ENCODE peak calls at places on chromosomes 11 and 22, in seven cellular contexts. One of them, this sample, is unnamed.
A peak's percentile ranks its signal among the peaks of the same experiment; 100 is the strongest.

GRCh38 chr22:39656495-39657490 is 86.2 kb downstream of the CACNA1I start:
- DNase-seq in astrocyte of the spinal cord: no peak
- DNase-seq in substantia nigra: no peak
- DNase-seq in RCC 7860: no peak
- DNase-seq in brain microvascular endothelial cell: no peak
- DNase-seq in fibroblast of mammary gland: peak; percentile 10
- DNase-seq in fibroblast of the aortic adventitia: no peak
- DNase-seq in this sample: no peak

GRCh38 chr22:48976556-48977535 is 850.8 kb downstream of the BRD1 start:
- DNase-seq in fibroblast of mammary gland: no peak
- DNase-seq in astrocyte of the spinal cord: no peak
- DNase-seq in brain microvascular endothelial cell: no peak
- DNase-seq in substantia nigra: no peak
- DNase-seq in fibroblast of the aortic adventitia: no peak
- DNase-seq in RCC 7860: no peak
- DNase-seq in this sample: no peak

GRCh38 chr11:32231909-32232493 is 141.1 kb downstream of the RCN1 start:
- DNase-seq in astrocyte of the spinal cord: peak; percentile 16
- DNase-seq in fibroblast of the aortic adventitia: peak; percentile 24
- DNase-seq in brain microvascular endothelial cell: peak; percentile 32
- DNase-seq in RCC 7860: peak; percentile 21
- DNase-seq in substantia nigra: no peak
- DNase-seq in fibroblast of mammary gland: peak; percentile 37
- DNase-seq in this sample: peak; percentile 62

GRCh38 chr22:45934659-45935341 is 42.2 kb downstream of the WNT7B start:
- DNase-seq in astrocyte of the spinal cord: peak; percentile 92
- DNase-seq in brain microvascular endothelial cell: peak; percentile 67
- DNase-seq in fibroblast of the aortic adventitia: peak; percentile 65
- DNase-seq in substantia nigra: no peak
- DNase-seq in fibroblast of mammary gland: peak; percentile 92
- DNase-seq in RCC 7860: peak; percentile 99
- DNase-seq in this sample: peak; percentile 46

GRCh38 chr22:33922268-33922667 is 2.0 kb upstream of the LARGE1 start:
- DNase-seq in fibroblast of mammary gland: peak; percentile 9
- DNase-seq in fibroblast of the aortic adventitia: peak; percentile 34
- DNase-seq in RCC 7860: no peak
- DNase-seq in astrocyte of the spinal cord: no peak
- DNase-seq in brain microvascular endothelial cell: peak; percentile 21
- DNase-seq in substantia nigra: no peak
- DNase-seq in this sample: peak; percentile 35

GRCh38 chr11:83454674-83455073 is 168.5 kb upstream of the CCDC90B start:
- DNase-seq in fibroblast of mammary gland: no peak
- DNase-seq in astrocyte of the spinal cord: no peak
- DNase-seq in brain microvascular endothelial cell: no peak
- DNase-seq in RCC 7860: no peak
- DNase-seq in fibroblast of the aortic adventitia: no peak
- DNase-seq in substantia nigra: no peak
- DNase-seq in this sample: no peak

GRCh38 chr11:16632295-16633200 is 105.9 kb upstream of the C11orf58 start:
- DNase-seq in fibroblast of mammary gland: no peak
- DNase-seq in fibroblast of the aortic adventitia: no peak
- DNase-seq in brain microvascular endothelial cell: peak; percentile 31
- DNase-seq in substantia nigra: no peak
- DNase-seq in RCC 7860: no peak
- DNase-seq in astrocyte of the spinal cord: peak; percentile 23
- DNase-seq in this sample: peak; percentile 21

GRCh38 chr22:35480143-35480542 is 60.5 kb upstream of the RASD2 start:
- DNase-seq in fibroblast of the aortic adventitia: no peak
- DNase-seq in astrocyte of the spinal cord: peak; percentile 63
- DNase-seq in fibroblast of mammary gland: peak; percentile 47
- DNase-seq in RCC 7860: peak; percentile 92
- DNase-seq in substantia nigra: no peak
- DNase-seq in brain microvascular endothelial cell: no peak
- DNase-seq in this sample: no peak

GRCh38 chr11:67441082-67441683 is 2.1 kb downstream of the CORO1B start:
- DNase-seq in fibroblast of the aortic adventitia: no peak
- DNase-seq in substantia nigra: no peak
- DNase-seq in RCC 7860: no peak
- DNase-seq in brain microvascular endothelial cell: no peak
- DNase-seq in astrocyte of the spinal cord: no peak
- DNase-seq in fibroblast of mammary gland: no peak
- DNase-seq in this sample: no peak

GRCh38 chr11:93668171-93668570 is 6.7 kb downstream of the CEP295 start:
- DNase-seq in fibroblast of the aortic adventitia: peak; percentile 16
- DNase-seq in astrocyte of the spinal cord: peak; percentile 72
- DNase-seq in RCC 7860: no peak
- DNase-seq in substantia nigra: no peak
- DNase-seq in brain microvascular endothelial cell: no peak
- DNase-seq in fibroblast of mammary gland: peak; percentile 19
- DNase-seq in this sample: no peak

GRCh38 chr11:26028294-26028954 is 303.5 kb upstream of the ANO3 start:
- DNase-seq in fibroblast of the aortic adventitia: peak; percentile 57
- DNase-seq in fibroblast of mammary gland: peak; percentile 73
- DNase-seq in brain microvascular endothelial cell: peak; percentile 54
- DNase-seq in astrocyte of the spinal cord: peak; percentile 22
- DNase-seq in substantia nigra: no peak
- DNase-seq in RCC 7860: no peak
- DNase-seq in this sample: peak; percentile 62

GRCh38 chr11:44993971-44994705 is 43.5 kb upstream of the TP53I11 start:
- DNase-seq in substantia nigra: no peak
- DNase-seq in RCC 7860: no peak
- DNase-seq in fibroblast of mammary gland: no peak
- DNase-seq in astrocyte of the spinal cord: no peak
- DNase-seq in fibroblast of the aortic adventitia: no peak
- DNase-seq in brain microvascular endothelial cell: no peak
- DNase-seq in this sample: no peak

GRCh38 chr22:41504397-41504796 is 35.5 kb downstream of the ACO2 start:
- DNase-seq in RCC 7860: no peak
- DNase-seq in fibroblast of mammary gland: peak; percentile 83
- DNase-seq in brain microvascular endothelial cell: peak; percentile 49
- DNase-seq in astrocyte of the spinal cord: no peak
- DNase-seq in fibroblast of the aortic adventitia: peak; percentile 75
- DNase-seq in substantia nigra: no peak
- DNase-seq in this sample: no peak

GRCh38 chr22:48889209-48889830 is 938.4 kb downstream of the BRD1 start:
- DNase-seq in RCC 7860: no peak
- DNase-seq in brain microvascular endothelial cell: no peak
- DNase-seq in fibroblast of mammary gland: no peak
- DNase-seq in fibroblast of the aortic adventitia: no peak
- DNase-seq in astrocyte of the spinal cord: no peak
- DNase-seq in substantia nigra: no peak
- DNase-seq in this sample: no peak

GRCh38 chr22:44839061-44839460 is 86.7 kb downstream of the ARHGAP8 start:
- DNase-seq in astrocyte of the spinal cord: no peak
- DNase-seq in fibroblast of the aortic adventitia: no peak
- DNase-seq in RCC 7860: no peak
- DNase-seq in fibroblast of mammary gland: no peak
- DNase-seq in substantia nigra: no peak
- DNase-seq in brain microvascular endothelial cell: no peak
- DNase-seq in this sample: no peak

GRCh38 chr22:36757608-36758220 is 18.2 kb downstream of the IFT27 start:
- DNase-seq in RCC 7860: peak; percentile 35
- DNase-seq in fibroblast of the aortic adventitia: peak; percentile 68
- DNase-seq in astrocyte of the spinal cord: peak; percentile 66
- DNase-seq in brain microvascular endothelial cell: peak; percentile 61
- DNase-seq in fibroblast of mammary gland: peak; percentile 69
- DNase-seq in substantia nigra: peak; percentile 52
- DNase-seq in this sample: peak; percentile 81

GRCh38 chr11:3835100-3835485 is 5.7 kb downstream of the RHOG start:
- DNase-seq in fibroblast of the aortic adventitia: no peak
- DNase-seq in substantia nigra: no peak
- DNase-seq in fibroblast of mammary gland: peak; percentile 30
- DNase-seq in brain microvascular endothelial cell: no peak
- DNase-seq in RCC 7860: no peak
- DNase-seq in astrocyte of the spinal cord: no peak
- DNase-seq in this sample: peak; percentile 20

GRCh38 chr11:126307706-126308105 is 3.8 kb downstream of the DCPS start:
- DNase-seq in astrocyte of the spinal cord: peak; percentile 52
- DNase-seq in brain microvascular endothelial cell: peak; percentile 40
- DNase-seq in RCC 7860: no peak
- DNase-seq in fibroblast of the aortic adventitia: peak; percentile 68
- DNase-seq in fibroblast of mammary gland: peak; percentile 69
- DNase-seq in substantia nigra: no peak
- DNase-seq in this sample: peak; percentile 79

GRCh38 chr11:32382339-32383049 is 52.8 kb downstream of the WT1 start:
- DNase-seq in fibroblast of mammary gland: no peak
- DNase-seq in astrocyte of the spinal cord: no peak
- DNase-seq in fibroblast of the aortic adventitia: no peak
- DNase-seq in RCC 7860: peak; percentile 80
- DNase-seq in brain microvascular endothelial cell: no peak
- DNase-seq in substantia nigra: no peak
- DNase-seq in this sample: no peak

GRCh38 chr11:665707-666281 is 28.7 kb downstream of the DRD4 start:
- DNase-seq in astrocyte of the spinal cord: peak; percentile 24
- DNase-seq in substantia nigra: no peak
- DNase-seq in brain microvascular endothelial cell: no peak
- DNase-seq in fibroblast of the aortic adventitia: peak; percentile 59
- DNase-seq in fibroblast of mammary gland: peak; percentile 81
- DNase-seq in RCC 7860: no peak
- DNase-seq in this sample: peak; percentile 61

GRCh38 chr22:17891427-17892167 is 117.3 kb upstream of the BID start:
- DNase-seq in brain microvascular endothelial cell: no peak
- DNase-seq in fibroblast of mammary gland: no peak
- DNase-seq in astrocyte of the spinal cord: no peak
- DNase-seq in fibroblast of the aortic adventitia: no peak
- DNase-seq in RCC 7860: no peak
- DNase-seq in substantia nigra: no peak
- DNase-seq in this sample: no peak

GRCh38 chr11:13965337-13965736 is 2.8 kb downstream of the SPON1 start:
- DNase-seq in fibroblast of mammary gland: no peak
- DNase-seq in astrocyte of the spinal cord: no peak
- DNase-seq in RCC 7860: no peak
- DNase-seq in brain microvascular endothelial cell: no peak
- DNase-seq in fibroblast of the aortic adventitia: no peak
- DNase-seq in substantia nigra: no peak
- DNase-seq in this sample: no peak

GRCh38 chr11:89125298-89125697 is 52.4 kb upstream of the TYR start:
- DNase-seq in substantia nigra: no peak
- DNase-seq in astrocyte of the spinal cord: no peak
- DNase-seq in brain microvascular endothelial cell: no peak
- DNase-seq in RCC 7860: no peak
- DNase-seq in fibroblast of the aortic adventitia: no peak
- DNase-seq in fibroblast of mammary gland: no peak
- DNase-seq in this sample: no peak

GRCh38 chr11:58957922-58958321 is 18.6 kb downstream of the GLYATL1 start:
- DNase-seq in brain microvascular endothelial cell: no peak
- DNase-seq in astrocyte of the spinal cord: no peak
- DNase-seq in RCC 7860: no peak
- DNase-seq in substantia nigra: no peak
- DNase-seq in fibroblast of the aortic adventitia: peak; percentile 4
- DNase-seq in fibroblast of mammary gland: peak; percentile 6
- DNase-seq in this sample: no peak

GRCh38 chr11:50088231-50088630 is 55.6 kb downstream of the OR4C45 start:
- DNase-seq in substantia nigra: no peak
- DNase-seq in brain microvascular endothelial cell: no peak
- DNase-seq in astrocyte of the spinal cord: no peak
- DNase-seq in RCC 7860: peak; percentile 47
- DNase-seq in fibroblast of mammary gland: peak; percentile 11
- DNase-seq in fibroblast of the aortic adventitia: no peak
- DNase-seq in this sample: no peak

GRCh38 chr11:67484847-67485311 is 2.1 kb downstream of the AIP start:
- DNase-seq in substantia nigra: no peak
- DNase-seq in fibroblast of mammary gland: no peak
- DNase-seq in RCC 7860: no peak
- DNase-seq in brain microvascular endothelial cell: no peak
- DNase-seq in astrocyte of the spinal cord: no peak
- DNase-seq in fibroblast of the aortic adventitia: no peak
- DNase-seq in this sample: no peak

GRCh38 chr11:45366839-45367238 is 80.7 kb upstream of the SYT13 start:
- DNase-seq in fibroblast of mammary gland: no peak
- DNase-seq in brain microvascular endothelial cell: no peak
- DNase-seq in substantia nigra: no peak
- DNase-seq in astrocyte of the spinal cord: no peak
- DNase-seq in RCC 7860: no peak
- DNase-seq in fibroblast of the aortic adventitia: no peak
- DNase-seq in this sample: no peak

GRCh38 chr11:71566081-71566620 is 788 bp downstream of the KRTAP5-10 start:
- DNase-seq in astrocyte of the spinal cord: no peak
- DNase-seq in brain microvascular endothelial cell: no peak
- DNase-seq in substantia nigra: no peak
- DNase-seq in RCC 7860: no peak
- DNase-seq in fibroblast of the aortic adventitia: no peak
- DNase-seq in fibroblast of mammary gland: no peak
- DNase-seq in this sample: no peak

GRCh38 chr11:121451178-121451981 is 734 bp upstream of the SORL1 start:
- DNase-seq in brain microvascular endothelial cell: no peak
- DNase-seq in fibroblast of mammary gland: no peak
- DNase-seq in astrocyte of the spinal cord: no peak
- DNase-seq in fibroblast of the aortic adventitia: no peak
- DNase-seq in substantia nigra: no peak
- DNase-seq in RCC 7860: no peak
- DNase-seq in this sample: no peak

GRCh38 chr11:79080506-79080905 is 360.3 kb downstream of the TENM4 start:
- DNase-seq in RCC 7860: no peak
- DNase-seq in astrocyte of the spinal cord: no peak
- DNase-seq in fibroblast of the aortic adventitia: peak; percentile 32
- DNase-seq in substantia nigra: no peak
- DNase-seq in fibroblast of mammary gland: peak; percentile 12
- DNase-seq in brain microvascular endothelial cell: no peak
- DNase-seq in this sample: no peak

GRCh38 chr11:1873048-1873812 is 18.5 kb downstream of the PRR33 start:
- DNase-seq in fibroblast of the aortic adventitia: peak; percentile 60
- DNase-seq in astrocyte of the spinal cord: peak; percentile 57
- DNase-seq in substantia nigra: no peak
- DNase-seq in RCC 7860: peak; percentile 29
- DNase-seq in brain microvascular endothelial cell: no peak
- DNase-seq in fibroblast of mammary gland: peak; percentile 70
- DNase-seq in this sample: peak; percentile 54

GRCh38 chr22:46105494-46106278 is 44.6 kb upstream of the PPARA start:
- DNase-seq in fibroblast of mammary gland: peak; percentile 86
- DNase-seq in astrocyte of the spinal cord: peak; percentile 77
- DNase-seq in RCC 7860: peak; percentile 87
- DNase-seq in substantia nigra: no peak
- DNase-seq in fibroblast of the aortic adventitia: peak; percentile 88
- DNase-seq in brain microvascular endothelial cell: peak; percentile 27
- DNase-seq in this sample: peak; percentile 66

GRCh38 chr11:43582837-43583462 is 97.6 kb upstream of the HSD17B12 start:
- DNase-seq in fibroblast of mammary gland: no peak
- DNase-seq in substantia nigra: no peak
- DNase-seq in RCC 7860: no peak
- DNase-seq in brain microvascular endothelial cell: no peak
- DNase-seq in fibroblast of the aortic adventitia: no peak
- DNase-seq in astrocyte of the spinal cord: no peak
- DNase-seq in this sample: no peak

GRCh38 chr11:32613500-32614151 is 30.0 kb downstream of the EIF3M start:
- DNase-seq in brain microvascular endothelial cell: no peak
- DNase-seq in RCC 7860: no peak
- DNase-seq in astrocyte of the spinal cord: no peak
- DNase-seq in fibroblast of mammary gland: no peak
- DNase-seq in fibroblast of the aortic adventitia: no peak
- DNase-seq in substantia nigra: no peak
- DNase-seq in this sample: no peak

GRCh38 chr11:116650052-116650451 is 122.7 kb downstream of the BUD13 start:
- DNase-seq in astrocyte of the spinal cord: no peak
- DNase-seq in fibroblast of the aortic adventitia: no peak
- DNase-seq in substantia nigra: no peak
- DNase-seq in fibroblast of mammary gland: no peak
- DNase-seq in brain microvascular endothelial cell: no peak
- DNase-seq in RCC 7860: no peak
- DNase-seq in this sample: no peak

This sample was measured in choroid plexus epithelial cell.